ENCODE peak calls at places on chromosomes 2 and 18, in nine cellular contexts. Y is GM04504; Q is trophoblast cell; L is Calu3; M is stimulated activated CD4-positive, alpha-beta T cell treated with anti-CD3 and anti-CD28 coated beads, TNF-alpha, amount 100 ng/mL, for 1 hour; G is fibroblast of the aortic adventitia; E is germinal center; P is mammary epithelial cell; B is KBM-7. I is an unnamed sample.

GRCh38 chr2:933734-934295 is 16.8 kb upstream of the SNTG2 start:
- DNase-seq in Y (no peak), Q (no peak), L (no peak), M (no peak), G (no peak), E (no peak), P (no peak), B (no peak), I (no peak)

GRCh38 chr2:3223080-3223923 is 154.3 kb downstream of the EIPR1 start:
- DNase-seq in Y (no peak), Q (no peak), L (no peak), M (peak; percentile 22), G (no peak), E (peak; percentile 26), P (peak; percentile 42), B (peak; percentile 9), I (no peak)

GRCh38 chr2:235981629-235982028 is 186.6 kb downstream of the GBX2 start:
- DNase-seq in Y (no peak), Q (no peak), L (no peak), M (no peak), G (no peak), E (no peak), P (no peak), B (no peak), I (no peak)

GRCh38 chr2:105573910-105574655 is 170.6 kb upstream of the NCK2 start:
- DNase-seq in Y (no peak), Q (no peak), L (no peak), M (no peak), G (no peak), E (no peak), P (no peak), B (no peak), I (peak; percentile 63)

GRCh38 chr2:65431417-65432226 is 777 bp downstream of the SPRED2 start:
- DNase-seq in Y (no peak), Q (no peak), L (peak; percentile 33), M (no peak), G (peak; percentile 39), E (peak; percentile 65), P (peak; percentile 30), B (peak; percentile 57), I (no peak)

GRCh38 chr18:62842898-62843297 is 127.6 kb downstream of the PHLPP1 start:
- DNase-seq in Y (no peak), Q (no peak), L (no peak), M (no peak), G (no peak), E (no peak), P (no peak), B (no peak), I (no peak)

GRCh38 chr18:31399336-31400032 is 22.9 kb downstream of the DSG4 start:
- DNase-seq in Y (no peak), Q (no peak), L (peak; percentile 21), M (no peak), G (no peak), E (no peak), P (peak; percentile 88), B (peak; percentile 9), I (no peak)

GRCh38 chr2:169388161-169388560 is 25.8 kb upstream of the LRP2 start:
- DNase-seq in Y (no peak), Q (no peak), L (no peak), M (no peak), G (no peak), E (no peak), P (no peak), B (no peak), I (no peak)

GRCh38 chr2:236092714-236093113 is 75.5 kb downstream of the GBX2 start:
- DNase-seq in Y (no peak), Q (no peak), L (no peak), M (no peak), G (no peak), E (no peak), P (no peak), B (no peak), I (no peak)

GRCh38 chr2:236498369-236498768 is 71.3 kb upstream of the ACKR3 start:
- DNase-seq in Y (peak; percentile 17), Q (peak; percentile 83), L (peak; percentile 24), M (no peak), G (peak; percentile 82), E (no peak), P (peak; percentile 39), B (no peak), I (no peak)

GRCh38 chr2:159133795-159134194 is 152.7 kb downstream of the WDSUB1 start:
- DNase-seq in Y (no peak), Q (no peak), L (no peak), M (no peak), G (peak; percentile 81), E (no peak), P (no peak), B (no peak), I (no peak)

GRCh38 chr2:18792684-18793083 is 203.3 kb upstream of the NT5C1B start:
- DNase-seq in Y (no peak), Q (no peak), L (no peak), M (no peak), G (no peak), E (no peak), P (no peak), B (no peak), I (no peak)

GRCh38 chr2:57050007-57050406 is 866.2 kb downstream of the CCDC85A start:
- DNase-seq in Y (no peak), Q (no peak), L (no peak), M (no peak), G (no peak), E (no peak), P (no peak), B (no peak), I (no peak)

GRCh38 chr18:55515946-55516710 is 71.9 kb downstream of the TCF4 start:
- DNase-seq in Y (no peak), Q (no peak), L (no peak), M (no peak), G (peak; percentile 38), E (no peak), P (no peak), B (peak; percentile 4), I (no peak)

GRCh38 chr2:169757356-169757755 is 23.7 kb downstream of the KLHL23 start:
- DNase-seq in Y (no peak), Q (no peak), L (no peak), M (no peak), G (no peak), E (no peak), P (no peak), B (no peak), I (no peak)

GRCh38 chr2:68193774-68194372 is 36.2 kb downstream of the PNO1 start:
- DNase-seq in Y (no peak), Q (no peak), L (no peak), M (no peak), G (peak; percentile 72), E (no peak), P (peak; percentile 66), B (no peak), I (no peak)

GRCh38 chr2:234033174-234033573 is 17.3 kb upstream of the SPP2 start:
- DNase-seq in Y (no peak), Q (no peak), L (no peak), M (no peak), G (peak; percentile 16), E (no peak), P (no peak), B (no peak), I (no peak)

GRCh38 chr18:10524507-10525425 is 1.1 kb upstream of the NAPG start:
- DNase-seq in Y (peak; percentile 58), Q (no peak), L (no peak), M (no peak), G (no peak), E (peak; percentile 32), P (peak; percentile 34), B (peak; percentile 69), I (no peak)

GRCh38 chr2:201132518-201132917 is 16.6 kb downstream of the CFLAR start:
- DNase-seq in Y (no peak), Q (no peak), L (no peak), M (no peak), G (no peak), E (no peak), P (peak; percentile 47), B (peak; percentile 73), I (no peak)

GRCh38 chr2:84686783-84687442 is 170.6 kb downstream of the DNAH6 start:
- DNase-seq in Y (no peak), Q (no peak), L (no peak), M (no peak), G (no peak), E (no peak), P (no peak), B (no peak), I (no peak)

GRCh38 chr18:63161728-63162195 is 157.8 kb downstream of the BCL2 start:
- DNase-seq in Y (peak; percentile 43), Q (peak; percentile 90), L (peak; percentile 58), M (peak; percentile 64), G (peak; percentile 92), E (peak; percentile 40), P (peak; percentile 92), B (peak; percentile 61), I (no peak)

GRCh38 chr2:206611736-206612135 is 30.6 kb upstream of the FAM237A start:
- DNase-seq in Y (no peak), Q (no peak), L (no peak), M (no peak), G (no peak), E (no peak), P (peak; percentile 29), B (no peak), I (no peak)

GRCh38 chr18:34033968-34034367 is 190.7 kb downstream of the NOL4 start:
- DNase-seq in Y (no peak), Q (no peak), L (no peak), M (no peak), G (no peak), E (no peak), P (no peak), B (no peak), I (no peak)

GRCh38 chr2:138901530-138901929 is 121.3 kb upstream of the NXPH2 start:
- DNase-seq in Y (no peak), Q (no peak), L (no peak), M (no peak), G (no peak), E (no peak), P (no peak), B (no peak), I (no peak)

GRCh38 chr2:102418421-102418961 is 4.5 kb upstream of the IL18RAP start:
- DNase-seq in Y (no peak), Q (no peak), L (no peak), M (no peak), G (no peak), E (no peak), P (peak; percentile 14), B (peak; percentile 86), I (no peak)

GRCh38 chr2:138475394-138475793 is 26.2 kb upstream of the SPOPL start:
- DNase-seq in Y (no peak), Q (no peak), L (no peak), M (no peak), G (no peak), E (peak; percentile 34), P (no peak), B (peak; percentile 35), I (no peak)

GRCh38 chr2:99576775-99577174 is 87.0 kb upstream of the REV1 start:
- DNase-seq in Y (no peak), Q (no peak), L (no peak), M (no peak), G (no peak), E (no peak), P (no peak), B (no peak), I (no peak)

GRCh38 chr2:238966274-238966937 is 118.5 kb downstream of the TWIST2 start:
- DNase-seq in Y (no peak), Q (no peak), L (no peak), M (no peak), G (no peak), E (no peak), P (no peak), B (no peak), I (no peak)

GRCh38 chr18:62944454-62944853 is 229.1 kb downstream of the PHLPP1 start:
- DNase-seq in Y (no peak), Q (no peak), L (no peak), M (no peak), G (peak; percentile 48), E (no peak), P (no peak), B (no peak), I (no peak)

GRCh38 chr2:142866426-142866825 is 11.0 kb upstream of the KYNU start:
- DNase-seq in Y (no peak), Q (no peak), L (no peak), M (no peak), G (no peak), E (no peak), P (no peak), B (no peak), I (no peak)

GRCh38 chr18:26450989-26451682 is 97.2 kb downstream of the KCTD1 start:
- DNase-seq in Y (no peak), Q (no peak), L (no peak), M (no peak), G (no peak), E (no peak), P (no peak), B (no peak), I (no peak)

I was measured in NCI-H1436 treated with DMSO at 0.1 percent for 48 hours.